ENCODE peak calls at places on chromosome 21, in eight cellular contexts. I is stimulated activated naive B cell treated with anti-CD40 and anti-IgM and Interleukin-4, amounts not matched to agents 10 μg/mL and 1 μg/mL and 100 μg/mL, for 72 hours; Y is GM12892; L is stimulated activated naive CD8-positive, alpha-beta T cell treated with anti-CD3 and anti-CD28 coated beads, Interleukin-15, amount 100 ng/mL, for 72 hours; H is sciatic nerve; E is neural crest cell; D is nephron progenitor cell; O is esophagus muscularis mucosa. K is an unnamed sample.

GRCh38 chr21:45022736-45023135 is 51.6 kb upstream of the ADARB1 start:
- DNase-seq in D (no peak), H (no peak), E (no peak), I (no peak), O (no peak), L (no peak), Y (no peak), K (no peak)

GRCh38 chr21:44648557-44649311 is 2.5 kb downstream of the KRTAP10-11 start:
- DNase-seq in H (peak), L (no peak), O (peak), D (no peak), E (no peak), Y (no peak), I (no peak), K (no peak)

GRCh38 chr21:37983336-37984095 is 67.3 kb upstream of the KCNJ6 start:
- DNase-seq in Y (no peak), O (no peak), H (no peak), E (no peak), I (no peak), D (no peak), L (no peak), K (peak)

GRCh38 chr21:45740491-45741357 is 97.2 kb downstream of the PCBP3 start:
- DNase-seq in D (no peak), O (no peak), Y (no peak), I (no peak), L (no peak), H (no peak), E (no peak), K (no peak)

GRCh38 chr21:38491536-38491935 is 6.7 kb downstream of the ERG start:
- DNase-seq in D (no peak), E (no peak), I (no peak), O (peak), H (no peak), L (no peak), Y (no peak), K (no peak)

GRCh38 chr21:14836950-14837349 is 227.8 kb downstream of the NRIP1 start:
- DNase-seq in O (no peak), Y (no peak), D (no peak), H (no peak), L (no peak), E (no peak), I (no peak), K (no peak)

GRCh38 chr21:31420354-31420753 is 76.3 kb upstream of the TIAM1 start:
- DNase-seq in O (no peak), E (no peak), I (no peak), H (no peak), L (no peak), D (no peak), Y (no peak), K (no peak)

GRCh38 chr21:41499920-41500319 is 8.0 kb downstream of the TMPRSS2 start:
- DNase-seq in H (no peak), E (no peak), L (no peak), D (no peak), Y (no peak), O (no peak), I (no peak), K (no peak)

GRCh38 chr21:14989359-14989758 is 75.4 kb downstream of the NRIP1 start:
- DNase-seq in D (no peak), E (no peak), L (no peak), H (no peak), O (no peak), Y (no peak), I (no peak), K (no peak)

GRCh38 chr21:33339135-33339534 is 14.4 kb downstream of the IFNAR1 start:
- DNase-seq in O (no peak), L (no peak), Y (no peak), E (no peak), I (no peak), D (no peak), H (no peak), K (no peak)

GRCh38 chr21:45011911-45012660 is 62.3 kb upstream of the ADARB1 start:
- DNase-seq in O (no peak), L (no peak), E (no peak), I (no peak), Y (no peak), H (peak), D (peak), K (no peak)

GRCh38 chr21:35658242-35658641 is 402.1 kb downstream of the SETD4 start:
- DNase-seq in H (no peak), O (no peak), D (no peak), E (no peak), Y (no peak), L (no peak), I (no peak), K (no peak)

GRCh38 chr21:26412831-26413329 is 160.2 kb downstream of the CYYR1 start:
- DNase-seq in H (no peak), L (no peak), Y (no peak), D (no peak), E (no peak), I (no peak), O (no peak), K (no peak)

GRCh38 chr21:25487046-25487594 is 120.2 kb downstream of the MRPL39 start:
- DNase-seq in Y (no peak), H (no peak), I (peak), O (no peak), D (no peak), L (peak), E (no peak), K (no peak)

GRCh38 chr21:44940116-44940631 is 345 bp downstream of the SLX9 start:
- DNase-seq in Y (no peak), D (no peak), E (no peak), L (no peak), O (no peak), H (no peak), I (no peak), K (no peak)

GRCh38 chr21:38911523-38912354 is 106.0 kb downstream of the ETS2 start:
- DNase-seq in Y (no peak), D (no peak), L (no peak), E (no peak), H (no peak), O (peak), I (no peak), K (peak)

GRCh38 chr21:44643911-44644310 is 2.3 kb upstream of the KRTAP10-11 start:
- DNase-seq in I (no peak), D (no peak), O (peak), H (peak), Y (no peak), L (no peak), E (no peak), K (no peak)

GRCh38 chr21:27833298-27833697 is 866.4 kb upstream of the ADAMTS5 start:
- DNase-seq in O (no peak), D (no peak), L (no peak), I (no peak), E (no peak), Y (no peak), H (no peak), K (no peak)

GRCh38 chr21:31354604-31355443 is 10.8 kb upstream of the TIAM1 start:
- DNase-seq in O (no peak), H (no peak), I (peak), Y (no peak), D (no peak), L (peak), E (no peak), K (no peak)

GRCh38 chr21:39441502-39442475 is 3.8 kb downstream of the LCA5L start:
- DNase-seq in O (no peak), L (peak), Y (no peak), H (no peak), D (peak), I (no peak), E (no peak), K (no peak)

GRCh38 chr21:20968391-20968790 is 29.8 kb upstream of the NCAM2 start:
- DNase-seq in H (no peak), D (no peak), E (no peak), I (no peak), O (no peak), Y (no peak), L (no peak), K (no peak)

GRCh38 chr21:42148584-42148983 is 70.4 kb upstream of the ABCG1 start:
- DNase-seq in D (no peak), H (no peak), E (no peak), O (no peak), Y (no peak), L (no peak), I (no peak), K (no peak)

GRCh38 chr21:45991606-45992301 is 10.2 kb downstream of the COL6A1 start:
- DNase-seq in D (no peak), I (no peak), Y (no peak), L (peak), H (peak), O (no peak), E (no peak), K (peak)

GRCh38 chr21:21230672-21231071 is 232.5 kb downstream of the NCAM2 start:
- DNase-seq in I (no peak), E (no peak), O (no peak), L (no peak), Y (no peak), H (no peak), D (no peak), K (no peak)

GRCh38 chr21:16587141-16587570 is 857.4 kb downstream of the USP25 start:
- DNase-seq in H (no peak), D (no peak), L (no peak), I (no peak), E (no peak), Y (no peak), O (no peak), K (no peak)

GRCh38 chr21:39010629-39011404 is 172.4 kb downstream of the PSMG1 start:
- DNase-seq in Y (no peak), E (no peak), D (no peak), H (no peak), O (no peak), L (no peak), I (no peak), K (no peak)

GRCh38 chr21:43884012-43884860 is 19.2 kb downstream of the AGPAT3 start:
- DNase-seq in H (no peak), E (no peak), I (no peak), O (no peak), D (no peak), Y (no peak), L (peak), K (no peak)

GRCh38 chr21:28177008-28177603 is 815.6 kb downstream of the LTN1 start:
- DNase-seq in L (no peak), D (no peak), O (no peak), H (no peak), I (no peak), E (no peak), Y (no peak), K (no peak)

GRCh38 chr21:45161039-45161945 is 86.9 kb downstream of the ADARB1 start:
- DNase-seq in D (no peak), Y (no peak), O (peak), L (no peak), I (no peak), H (no peak), E (no peak), K (no peak)

GRCh38 chr21:28427356-28428022 is 565.2 kb downstream of the LTN1 start:
- DNase-seq in H (no peak), E (no peak), Y (no peak), O (no peak), L (no peak), D (no peak), I (no peak), K (no peak)

GRCh38 chr21:15159382-15160020 is 94.7 kb upstream of the NRIP1 start:
- DNase-seq in I (no peak), D (no peak), E (no peak), Y (no peak), H (no peak), L (no peak), O (no peak), K (no peak)

GRCh38 chr21:34180826-34181359 is 107.5 kb downstream of the MRPS6 start:
- DNase-seq in D (no peak), H (no peak), E (peak), L (no peak), Y (no peak), I (no peak), O (no peak), K (no peak)

GRCh38 chr21:28445081-28445830 is 547.4 kb downstream of the LTN1 start:
- DNase-seq in O (no peak), Y (no peak), I (no peak), L (no peak), H (no peak), E (no peak), D (no peak), K (no peak)

GRCh38 chr21:36104306-36105300 is 30.3 kb upstream of the CBR3 start:
- DNase-seq in H (peak), Y (no peak), O (no peak), E (peak), I (peak), L (peak), D (peak), K (no peak)

GRCh38 chr21:42421018-42421793 is 17.5 kb downstream of the UBASH3A start:
- DNase-seq in E (no peak), O (no peak), I (no peak), D (no peak), L (no peak), Y (no peak), H (no peak), K (no peak)

GRCh38 chr21:34968414-34969333 is 80.4 kb downstream of the RUNX1 start:
- DNase-seq in I (no peak), Y (no peak), E (no peak), L (peak), O (no peak), D (no peak), H (no peak), K (no peak)

K was measured in vagina.